ENCODE peak calls at places on chromosomes 1 and 21, in eight cellular contexts. P, J, H, Q, G, M, F and E are unnamed samples.

GRCh38 chr1:24910751-24911650 is 19.1 kb downstream of the RUNX3 start:
- DNase-seq in P (no peak), J (peak; percentile 93), H (no peak), Q (peak; percentile 56), G (no peak), M (no peak), F (peak; percentile 47), E (no peak)

GRCh38 chr21:37057614-37058013 is 15.3 kb downstream of the PIGP start:
- DNase-seq in P (no peak), J (no peak), H (no peak), Q (no peak), G (no peak), M (no peak), F (no peak), E (no peak)

GRCh38 chr1:119743776-119744597 is 24.7 kb downstream of the HMGCS2 start:
- DNase-seq in P (peak; percentile 71), J (peak; percentile 76), H (peak; percentile 72), Q (peak; percentile 75), G (peak; percentile 81), M (no peak), F (peak; percentile 71), E (peak; percentile 22)

GRCh38 chr1:153866045-153866850 is 56.5 kb downstream of the GATAD2B start:
- DNase-seq in P (no peak), J (no peak), H (no peak), Q (peak; percentile 22), G (no peak), M (no peak), F (no peak), E (no peak)

GRCh38 chr1:212794561-212795014 is 2.9 kb downstream of the TATDN3 start:
- DNase-seq in P (peak; percentile 81), J (no peak), H (peak; percentile 75), Q (no peak), G (no peak), M (no peak), F (no peak), E (no peak)

GRCh38 chr21:45913416-45913765 is 68.2 kb upstream of the COL6A1 start:
- DNase-seq in P (no peak), J (no peak), H (no peak), Q (no peak), G (no peak), M (no peak), F (no peak), E (no peak)

GRCh38 chr1:232635778-232636356 is 5.9 kb upstream of the SIPA1L2 start:
- DNase-seq in P (peak; percentile 45), J (no peak), H (no peak), Q (peak; percentile 71), G (peak; percentile 67), M (no peak), F (no peak), E (peak; percentile 31)

GRCh38 chr21:15514073-15514946 is 215.5 kb upstream of the USP25 start:
- DNase-seq in P (peak; percentile 56), J (peak; percentile 66), H (no peak), Q (no peak), G (no peak), M (no peak), F (peak; percentile 36), E (no peak)

GRCh38 chr1:41241748-41242644 is at the start of gene SCMH1:
- DNase-seq in P (peak; percentile 90), J (peak; percentile 67), H (no peak), Q (peak; percentile 60), G (peak; percentile 72), M (peak; percentile 84), F (peak; percentile 31), E (peak; percentile 44)

GRCh38 chr1:97353094-97353493 is 567.7 kb downstream of the DPYD start:
- DNase-seq in P (no peak), J (no peak), H (no peak), Q (no peak), G (no peak), M (no peak), F (peak; percentile 18), E (no peak)

GRCh38 chr1:231241751-231242150 is 739 bp downstream of the GNPAT start:
- DNase-seq in P (peak; percentile 45), J (peak; percentile 37), H (no peak), Q (peak; percentile 37), G (peak; percentile 23), M (no peak), F (peak; percentile 69), E (no peak)

GRCh38 chr1:5983361-5984103 is 8.7 kb downstream of the NPHP4 start:
- DNase-seq in P (no peak), J (no peak), H (no peak), Q (peak; percentile 91), G (no peak), M (no peak), F (no peak), E (no peak)

GRCh38 chr21:30033441-30033840 is 93.6 kb upstream of the GRIK1 start:
- DNase-seq in P (no peak), J (no peak), H (no peak), Q (no peak), G (no peak), M (no peak), F (no peak), E (no peak)

GRCh38 chr1:31054958-31055481 is 10.5 kb downstream of the PUM1 start:
- DNase-seq in P (no peak), J (no peak), H (no peak), Q (no peak), G (no peak), M (no peak), F (no peak), E (no peak)

GRCh38 chr1:234164098-234164709 is 209.1 kb upstream of the COA6 start:
- DNase-seq in P (no peak), J (no peak), H (no peak), Q (no peak), G (no peak), M (no peak), F (no peak), E (no peak)